ENCODE peak calls at places on chromosome 19, in eight cellular contexts. V, Q, J, U, N, S, H and M are unnamed samples.

GRCh38 chr19:49056101-49056901 is 1.2 kb downstream of the CGB7 start:
- DNase-seq in V (peak), Q (peak), J (peak), U (peak), N (peak), S (peak), H (peak), M (no peak)

GRCh38 chr19:14158276-14159023 is 22.1 kb upstream of the ASF1B start:
- DNase-seq in V (no peak), Q (no peak), J (no peak), U (no peak), N (no peak), S (no peak), H (no peak), M (no peak)

GRCh38 chr19:49677901-49678674 is 1.0 kb downstream of the PRMT1 start:
- DNase-seq in V (peak), Q (peak), J (peak), U (peak), N (peak), S (peak), H (peak), M (no peak)

GRCh38 chr19:5803441-5803751 is 1.5 kb upstream of the NRTN start:
- DNase-seq in V (no peak), Q (no peak), J (no peak), U (no peak), N (no peak), S (no peak), H (no peak), M (no peak)

GRCh38 chr19:492091-492531 is 4.2 kb upstream of the MADCAM1 start:
- DNase-seq in V (no peak), Q (no peak), J (peak), U (no peak), N (no peak), S (no peak), H (no peak), M (no peak)

GRCh38 chr19:17209126-17210036 is 5.8 kb upstream of the USE1 start:
- DNase-seq in V (peak), Q (peak), J (no peak), U (peak), N (peak), S (no peak), H (peak), M (no peak)

GRCh38 chr19:409006-409514 is at the start of gene C2CD4C:
- DNase-seq in V (no peak), Q (no peak), J (no peak), U (no peak), N (no peak), S (no peak), H (no peak), M (no peak)

GRCh38 chr19:35937345-35938281 is 1.4 kb downstream of the LRFN3 start:
- DNase-seq in V (no peak), Q (no peak), J (no peak), U (no peak), N (no peak), S (no peak), H (no peak), M (no peak)

GRCh38 chr19:58042709-58043340 is 9.0 kb downstream of the ZSCAN1 start:
- DNase-seq in V (no peak), Q (no peak), J (no peak), U (no peak), N (no peak), S (no peak), H (no peak), M (no peak)

GRCh38 chr19:53328967-53329366 is 4.6 kb upstream of the ZNF845 start:
- DNase-seq in V (no peak), Q (no peak), J (no peak), U (no peak), N (no peak), S (no peak), H (no peak), M (no peak)

GRCh38 chr19:17779281-17779930 is 15.5 kb upstream of the B3GNT3 start:
- DNase-seq in V (no peak), Q (peak), J (no peak), U (no peak), N (peak), S (no peak), H (no peak), M (no peak)

GRCh38 chr19:485583-486236 is 10.6 kb upstream of the MADCAM1 start:
- DNase-seq in V (peak), Q (peak), J (no peak), U (no peak), N (peak), S (no peak), H (no peak), M (no peak)

GRCh38 chr19:45468159-45468651 is 409 bp downstream of the FOSB start:
- DNase-seq in V (no peak), Q (peak), J (no peak), U (no peak), N (no peak), S (peak), H (no peak), M (no peak)

GRCh38 chr19:40601061-40601973 is at the start of gene LTBP4:
- DNase-seq in V (peak), Q (peak), J (peak), U (no peak), N (no peak), S (no peak), H (no peak), M (no peak)

GRCh38 chr19:10550336-10550735 is 6.6 kb downstream of the ATG4D start:
- DNase-seq in V (no peak), Q (no peak), J (no peak), U (no peak), N (no peak), S (no peak), H (no peak), M (no peak)

GRCh38 chr19:38975214-38975860 is at the start of gene FBXO17:
- DNase-seq in V (peak), Q (peak), J (no peak), U (no peak), N (peak), S (no peak), H (peak), M (no peak)

GRCh38 chr19:2123682-2124387 is 27.1 kb downstream of the IZUMO4 start:
- DNase-seq in V (peak), Q (no peak), J (no peak), U (no peak), N (peak), S (no peak), H (peak), M (no peak)